ENCODE peak calls at places on chromosomes 1 and 21, in four cellular contexts. L is uterus, U is AG04449, Q is PC-3. D is an unnamed sample.

GRCh38 chr1:65459397-65459768 is 38.9 kb downstream of the LEPR start:
- DNase-seq in Q (peak), L (no peak), U (no peak), D (no peak)

GRCh38 chr1:214296860-214297699 is 16.1 kb downstream of the SMYD2 start:
- DNase-seq in Q (peak), U (peak), L (no peak), D (peak)

GRCh38 chr21:36966846-36967657 is 583 bp upstream of the HLCS start:
- DNase-seq in Q (no peak), L (no peak), U (no peak), D (no peak)

GRCh38 chr1:152960452-152961044 is 9.9 kb upstream of the SPRR4 start:
- DNase-seq in U (no peak), Q (peak), L (no peak), D (no peak)

GRCh38 chr1:31063636-31064035 is 1.9 kb downstream of the PUM1 start:
- DNase-seq in Q (peak), L (no peak), U (no peak), D (no peak)

GRCh38 chr1:186960866-186961265 is 132.1 kb downstream of the PLA2G4A start:
- DNase-seq in U (no peak), L (no peak), Q (no peak), D (no peak)

GRCh38 chr1:41576206-41576605 is 91.7 kb upstream of the EDN2 start:
- DNase-seq in Q (no peak), L (no peak), U (no peak), D (no peak)

GRCh38 chr1:55326496-55326895 is 111.3 kb upstream of the USP24 start:
- DNase-seq in Q (no peak), L (no peak), U (no peak), D (no peak)

GRCh38 chr1:169711469-169712308 is at the start of gene SELL:
- DNase-seq in Q (peak), U (peak), L (peak), D (peak)

GRCh38 chr1:8481650-8482380 is 163.9 kb downstream of the SLC45A1 start:
- DNase-seq in U (no peak), Q (no peak), L (no peak), D (no peak)

GRCh38 chr1:90579212-90579802 is 137.8 kb downstream of the BARHL2 start:
- DNase-seq in Q (peak), L (no peak), U (peak), D (peak)

GRCh38 chr1:9338354-9339250 is 45.9 kb downstream of the SPSB1 start:
- DNase-seq in Q (no peak), U (no peak), L (peak), D (no peak)

GRCh38 chr1:41776896-41777431 is 141.8 kb downstream of the HIVEP3 start:
- DNase-seq in L (no peak), Q (no peak), U (no peak), D (no peak)

GRCh38 chr1:227788279-227789041 is 27.0 kb upstream of the PRSS38 start:
- DNase-seq in U (no peak), L (peak), Q (peak), D (no peak)

GRCh38 chr1:235330918-235331285 is 2.5 kb downstream of the GGPS1 start:
- DNase-seq in Q (no peak), L (no peak), U (no peak), D (no peak)
- H3K4me3 ChIP-seq in Q (peak), L (no peak), U (no peak), D (no peak)

GRCh38 chr1:37032660-37033354 is 1.5 kb downstream of the GRIK3 start:
- DNase-seq in U (no peak), Q (no peak), L (no peak), D (no peak)

GRCh38 chr1:37033355-37034291 is 692 bp downstream of the GRIK3 start:
- DNase-seq in L (no peak), U (no peak), Q (no peak), D (no peak)

GRCh38 chr1:37031871-37032270 is 2.4 kb downstream of the GRIK3 start:
- DNase-seq in L (no peak), Q (no peak), U (no peak), D (no peak)

GRCh38 chr1:37031419-37031818 is 2.9 kb downstream of the GRIK3 start:
- DNase-seq in U (no peak), Q (no peak), L (no peak), D (no peak)

DNA sequence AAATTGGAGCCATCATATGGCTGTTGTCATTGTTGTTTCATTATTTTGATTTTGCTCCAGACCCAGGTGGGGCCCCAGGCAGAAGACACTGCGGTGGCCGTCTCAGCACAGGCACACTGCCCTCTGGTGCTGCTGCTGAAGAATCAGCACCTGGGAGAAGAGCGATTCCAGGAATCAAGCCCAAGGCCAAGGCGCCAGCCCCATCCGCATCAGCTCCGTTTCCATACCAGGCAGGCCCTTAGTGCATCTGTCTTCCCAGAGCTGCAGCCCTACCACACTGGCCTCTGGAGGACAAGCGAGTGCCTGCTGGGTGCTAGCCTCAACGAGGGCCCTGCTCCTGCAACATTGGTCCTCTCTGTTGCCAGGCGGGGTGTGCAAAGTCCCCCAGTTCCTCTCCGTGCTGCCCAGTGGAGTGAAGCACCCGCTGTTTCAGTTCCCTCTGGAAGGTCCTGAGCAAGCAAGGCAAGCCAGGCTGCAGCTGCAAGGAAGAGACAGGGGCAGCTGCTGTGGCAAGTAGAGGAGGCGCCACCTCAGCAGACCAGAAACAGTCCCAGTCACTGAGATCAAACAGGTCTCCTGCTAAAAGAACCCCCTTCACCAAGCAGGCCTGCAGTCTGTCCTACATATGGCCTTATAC is 5.2 kb downstream of the GRIK3 start:
- DNase-seq in L (no peak), U (no peak), Q (no peak), D (no peak)
- TF ChIP-seq CTCF in L (no peak), U (no peak), Q (peak), D (no peak)

GRCh38 chr21:38477241-38477640 is 21.0 kb downstream of the ERG start:
- DNase-seq in Q (no peak), U (no peak), L (no peak), D (no peak)
- H3K4me3 ChIP-seq in Q (no peak), U (no peak), L (no peak), D (no peak)

DNA sequence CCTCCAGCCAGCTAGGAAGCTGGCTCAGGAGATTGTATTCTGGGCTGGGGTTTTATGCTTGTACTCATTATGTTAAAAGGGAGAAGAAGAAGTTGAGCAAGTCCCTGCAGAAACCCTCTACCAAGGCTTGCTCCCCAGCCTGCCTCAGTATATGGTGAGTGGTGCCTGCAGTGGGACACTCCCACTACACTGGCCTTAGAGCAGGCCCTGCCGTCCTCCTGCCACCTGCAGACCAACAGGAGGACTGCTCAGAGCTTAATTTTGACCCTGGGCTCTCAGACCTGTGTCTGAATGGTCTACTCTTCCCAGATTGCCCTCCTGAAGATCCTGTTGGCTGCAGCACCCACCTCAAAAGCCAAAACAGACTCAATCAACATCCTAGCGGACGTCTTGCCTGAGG is 13.0 kb downstream of the STRIP1 start:
- DNase-seq in Q (no peak), L (no peak), U (no peak), D (no peak)
- TF ChIP-seq CTCF in Q (no peak), L (no peak), U (no peak), D (no peak)

DNA sequence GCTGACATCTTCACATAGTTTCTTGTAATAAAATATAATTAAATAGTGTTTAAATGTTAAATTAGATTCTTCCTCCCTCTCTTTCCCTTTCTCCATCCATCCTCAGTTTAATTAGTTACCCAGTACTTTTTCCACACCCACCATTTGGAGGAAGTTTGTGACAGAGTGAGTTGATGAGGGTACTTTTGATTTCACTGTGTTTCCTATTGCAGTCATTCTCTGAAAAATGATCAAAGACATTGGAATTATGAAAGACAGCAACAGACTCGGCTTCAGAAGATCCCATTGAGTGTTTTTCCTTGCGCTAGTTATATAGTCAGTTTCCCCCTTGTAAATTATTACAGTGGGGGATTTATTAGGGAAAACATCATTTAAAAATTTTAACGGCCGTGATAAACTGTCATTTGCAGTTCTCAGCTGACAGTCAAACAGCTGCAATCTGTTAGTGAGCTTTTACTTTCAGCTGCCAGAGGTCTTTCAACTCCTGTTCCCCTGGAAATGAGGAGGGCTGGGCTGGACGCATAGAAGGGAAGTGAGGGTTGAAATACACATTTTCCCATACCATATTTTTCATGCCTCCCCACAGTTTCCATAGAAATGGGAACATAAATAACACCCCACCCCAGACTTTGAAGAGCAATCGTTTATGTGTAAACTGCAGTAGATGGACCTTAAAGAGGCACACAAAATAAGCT is 61.3 kb upstream of the CACYBP start:
- DNase-seq in Q (no peak), L (no peak), U (no peak), D (no peak)
- H3K4me3 ChIP-seq in Q (no peak), L (no peak), U (no peak), D (no peak)

DNA sequence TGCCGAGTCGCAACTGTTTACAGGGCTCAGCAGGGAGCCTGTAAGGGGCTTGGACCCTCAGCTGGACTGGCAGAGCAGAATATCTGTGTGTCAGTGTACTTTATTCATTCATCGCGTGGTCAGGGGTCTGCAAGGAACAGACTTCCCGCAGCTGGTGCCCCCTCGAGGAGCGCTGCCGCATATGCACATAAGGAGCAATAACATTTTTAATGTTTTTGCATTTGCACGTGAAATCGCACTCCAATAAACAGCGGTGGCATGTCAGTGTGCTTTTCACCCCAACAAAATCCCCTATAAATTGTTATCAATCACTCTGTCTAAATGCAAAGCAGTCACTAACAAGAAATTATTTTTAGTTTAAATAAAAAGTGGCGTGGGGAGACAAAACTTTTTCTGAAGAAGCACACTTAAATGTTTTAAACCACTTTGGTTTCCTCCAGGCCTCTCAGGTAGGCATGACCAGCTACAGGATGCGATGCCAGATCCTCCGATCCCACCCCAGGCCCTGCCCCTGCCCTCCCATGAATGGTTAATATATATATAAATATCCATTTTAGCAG is 3.5 kb downstream of the FMO1 start:
- DNase-seq in Q (peak), L (peak), U (no peak), D (no peak)
- TF ChIP-seq CTCF in Q (peak), L (peak), U (peak), D (peak)

DNA sequence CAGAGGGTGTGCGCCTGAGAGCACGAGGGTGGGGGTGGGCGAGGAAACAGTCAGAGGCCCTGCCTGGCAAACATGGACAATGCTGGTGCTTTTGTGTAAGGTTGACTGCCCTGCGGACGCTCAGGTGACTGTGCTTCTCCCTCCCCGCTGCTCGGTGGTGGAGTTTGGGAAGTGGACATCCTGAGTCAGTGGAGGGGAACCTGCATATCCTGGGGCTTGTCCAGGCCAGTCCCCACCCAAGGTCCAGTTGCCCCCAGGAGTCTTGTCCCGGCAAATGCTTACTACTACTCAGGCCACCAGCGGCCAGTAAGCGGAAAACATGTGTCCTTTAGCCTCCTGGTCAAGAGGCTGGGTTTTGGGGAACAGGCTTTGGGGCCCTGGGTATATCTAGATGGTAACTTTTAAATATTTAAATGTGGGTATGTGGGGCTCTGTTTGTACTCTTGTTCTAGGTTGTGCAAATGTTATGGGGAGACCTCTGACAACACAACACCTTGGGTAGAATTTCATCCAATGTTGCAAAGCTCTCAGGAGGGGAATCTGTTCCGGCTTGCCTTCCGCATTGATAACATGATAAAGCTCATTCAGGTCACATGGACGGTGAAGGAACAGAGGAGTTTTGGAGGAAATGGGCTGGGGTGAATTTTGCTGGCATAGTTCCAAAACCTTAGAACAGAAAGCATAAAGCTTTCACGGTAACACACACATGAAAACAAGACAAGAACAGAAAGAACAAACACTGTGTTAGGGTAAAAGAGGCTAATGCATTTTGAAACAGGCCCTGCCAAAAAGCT is 364.9 kb downstream of the PRDM2 start:
- DNase-seq in U (no peak), Q (no peak), L (no peak), D (no peak)
- H3K4me3 ChIP-seq in U (no peak), Q (no peak), L (no peak), D (no peak)

DNA sequence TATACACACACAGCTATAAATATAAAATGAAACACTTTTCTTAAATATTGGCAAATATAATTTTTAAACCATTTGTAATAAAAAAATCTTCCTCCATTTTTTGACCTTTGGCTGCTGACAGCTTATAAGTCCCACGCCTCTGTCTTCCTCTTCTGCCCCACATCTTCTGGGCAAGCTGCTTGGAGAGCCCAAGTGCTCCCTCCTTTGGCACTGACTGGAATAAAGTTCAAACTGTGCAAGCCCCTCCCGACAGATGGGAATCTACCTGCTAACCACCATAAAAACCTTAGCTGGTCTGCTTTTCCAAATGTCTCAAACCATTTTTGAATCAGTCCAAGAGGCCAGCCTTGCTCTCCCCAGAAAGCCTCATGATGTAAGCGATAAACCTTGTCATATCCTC is 99.7 kb downstream of the SNX7 start:
- DNase-seq in U (no peak), L (no peak), Q (peak), D (no peak)
- TF ChIP-seq CTCF in U (no peak), L (no peak), Q (peak), D (no peak)

DNA sequence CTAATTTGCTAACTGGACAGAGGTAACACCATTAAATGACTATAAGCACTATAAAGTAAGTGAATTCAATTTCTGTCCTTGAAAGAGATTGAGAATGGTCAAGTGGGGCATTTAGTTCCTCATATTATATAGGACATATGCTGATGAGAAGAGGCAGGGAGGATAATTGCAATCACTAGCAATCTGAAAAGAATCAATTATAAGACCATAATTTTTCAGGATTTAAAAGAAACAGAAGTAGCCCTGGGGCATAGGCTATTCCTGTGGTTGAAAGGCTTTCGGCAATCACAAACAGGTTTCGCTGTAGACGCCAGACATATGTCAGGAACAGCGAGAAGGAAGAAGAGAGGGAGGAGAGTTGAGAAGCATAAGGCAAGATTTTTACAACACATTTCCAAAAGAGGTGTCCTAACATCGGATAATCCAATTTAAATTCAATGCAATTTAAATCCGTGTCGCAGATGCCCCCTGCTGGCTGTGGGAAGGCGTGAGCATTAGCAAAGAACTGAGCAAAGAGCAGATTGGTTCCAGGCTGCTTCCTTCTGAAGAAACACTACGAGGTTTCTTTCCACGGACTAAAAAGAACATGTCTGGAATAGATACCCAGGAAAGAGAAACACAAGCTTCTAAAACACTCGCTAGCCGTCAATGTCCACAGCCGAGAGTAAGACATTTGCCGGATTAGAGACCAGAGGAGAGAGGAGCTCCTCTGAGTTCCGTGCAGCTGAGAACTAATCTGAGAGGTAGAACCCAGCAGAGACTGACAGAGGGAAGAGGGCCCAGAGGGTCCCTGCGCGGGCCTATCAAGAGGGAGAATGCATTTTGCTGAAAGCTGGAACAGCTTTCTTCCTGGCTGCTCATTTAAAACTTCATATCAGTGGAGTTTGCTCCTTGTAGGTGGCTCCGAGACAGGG is 27.9 kb downstream of the RGS5 start:
- DNase-seq in Q (peak), L (peak), U (no peak), D (peak)
- H3K4me3 ChIP-seq in Q (peak), L (no peak), U (no peak), D (no peak)